ENCODE peak calls at places on chromosome 13, in five cellular contexts. H, U, K, D and X are unnamed samples.

GRCh38 chr13:114132419-114133121 is at the start of gene RASA3:
- DNase-seq in K (peak; percentile 84), H (peak; percentile 87), D (no peak), U (no peak), X (peak; percentile 94)

GRCh38 chr13:61204025-61204424 is 211.6 kb downstream of the PCDH20 start:
- DNase-seq in D (no peak), H (no peak), U (no peak), K (no peak), X (no peak)

GRCh38 chr13:35839746-35840273 is 291.4 kb downstream of the DCLK1 start:
- DNase-seq in H (no peak), K (no peak), D (no peak), U (no peak), X (no peak)

GRCh38 chr13:112999414-113000177 is 30.6 kb downstream of the MCF2L start:
- DNase-seq in H (no peak), K (no peak), U (no peak), D (no peak), X (no peak)

GRCh38 chr13:84400711-84401110 is 518.4 kb upstream of the SLITRK1 start:
- DNase-seq in U (no peak), D (no peak), H (peak; percentile 98), K (no peak), X (no peak)

GRCh38 chr13:45138282-45138681 is 18.0 kb downstream of the GTF2F2 start:
- DNase-seq in H (peak; percentile 48), K (no peak), U (no peak), D (no peak), X (no peak)

GRCh38 chr13:57832187-57832586 is 200.6 kb downstream of the PCDH17 start:
- DNase-seq in K (no peak), U (no peak), D (no peak), H (no peak), X (no peak)

GRCh38 chr13:81738364-81738763 is 1397.4 kb upstream of the SPRY2 start:
- DNase-seq in H (peak; percentile 9), K (no peak), U (no peak), D (no peak), X (no peak)

GRCh38 chr13:42247883-42248282 is 24.1 kb upstream of the AKAP11 start:
- DNase-seq in D (no peak), K (no peak), H (no peak), U (no peak), X (no peak)

GRCh38 chr13:35191883-35192282 is 249.8 kb downstream of the NBEA start:
- DNase-seq in K (no peak), U (no peak), H (no peak), D (no peak), X (no peak)

GRCh38 chr13:106565127-106565775 is 2.7 kb downstream of the ARGLU1 start:
- DNase-seq in H (no peak), U (no peak), K (no peak), D (no peak), X (no peak)

GRCh38 chr13:83221813-83222241 is 660.4 kb downstream of the SLITRK1 start:
- DNase-seq in D (no peak), U (no peak), H (peak; percentile 91), K (no peak), X (no peak)

GRCh38 chr13:45368571-45368970 is 27.6 kb upstream of the TPT1 start:
- DNase-seq in D (no peak), H (no peak), K (no peak), U (no peak), X (no peak)

GRCh38 chr13:39900106-39900750 is 244.8 kb downstream of the COG6 start:
- DNase-seq in D (no peak), H (peak; percentile 74), U (no peak), K (no peak), X (no peak)

GRCh38 chr13:98535501-98536357 is 41.2 kb downstream of the STK24 start:
- DNase-seq in H (no peak), D (no peak), U (no peak), K (no peak), X (no peak)

GRCh38 chr13:63448654-63449053 is 2033.0 kb upstream of the PCDH20 start:
- DNase-seq in K (no peak), H (peak; percentile 5), D (no peak), U (no peak), X (no peak)

GRCh38 chr13:75136151-75136550 is 345.8 kb downstream of the TBC1D4 start:
- DNase-seq in H (peak; percentile 55), U (no peak), K (no peak), D (no peak), X (no peak)

GRCh38 chr13:53873558-53873957 is 844.9 kb downstream of the OLFM4 start:
- DNase-seq in K (no peak), H (no peak), D (no peak), U (no peak), X (peak; percentile 73)

GRCh38 chr13:77779461-77780272 is 82.2 kb downstream of the SLAIN1 start:
- DNase-seq in K (peak; percentile 33), U (peak; percentile 24), H (peak; percentile 60), D (peak; percentile 62), X (peak; percentile 60)

GRCh38 chr13:77898097-77898496 is 20.5 kb downstream of the EDNRB start:
- DNase-seq in D (no peak), H (no peak), K (no peak), U (peak; percentile 66), X (no peak)

GRCh38 chr13:50714886-50715285 is 128.6 kb downstream of the DLEU7 start:
- DNase-seq in H (no peak), D (no peak), K (no peak), U (no peak), X (no peak)

GRCh38 chr13:69706807-69707206 is 400.8 kb upstream of the ATXN8OS start:
- DNase-seq in K (no peak), D (no peak), H (no peak), U (no peak), X (no peak)

DNA sequence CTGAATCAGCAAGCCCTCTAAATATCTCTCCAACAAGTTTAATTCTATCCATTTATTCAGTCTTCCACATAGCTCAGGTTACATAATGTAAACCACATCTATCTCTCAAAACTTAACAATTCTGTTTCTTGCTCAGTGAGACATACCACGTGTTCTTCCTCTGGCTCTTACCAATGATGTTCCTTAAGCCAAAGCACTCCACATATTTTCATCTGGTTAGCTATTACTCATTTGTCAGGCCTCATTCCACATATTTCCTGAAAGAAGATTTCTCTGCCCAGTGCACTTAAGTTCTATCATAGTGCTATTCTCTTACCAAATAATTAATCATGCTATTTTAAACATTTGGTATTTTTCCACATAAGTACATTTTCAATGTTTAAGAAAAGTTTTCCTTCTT is 403.3 kb upstream of the ATXN8OS start:
- DNase-seq in D (no peak), U (no peak), H (peak; percentile 82), K (no peak), X (no peak)
- H3K27ac ChIP-seq in D (no peak overlapping the region), U (no peak overlapping the region), H (no peak overlapping the region), K (no peak overlapping the region), X (no peak overlapping the region)

DNA sequence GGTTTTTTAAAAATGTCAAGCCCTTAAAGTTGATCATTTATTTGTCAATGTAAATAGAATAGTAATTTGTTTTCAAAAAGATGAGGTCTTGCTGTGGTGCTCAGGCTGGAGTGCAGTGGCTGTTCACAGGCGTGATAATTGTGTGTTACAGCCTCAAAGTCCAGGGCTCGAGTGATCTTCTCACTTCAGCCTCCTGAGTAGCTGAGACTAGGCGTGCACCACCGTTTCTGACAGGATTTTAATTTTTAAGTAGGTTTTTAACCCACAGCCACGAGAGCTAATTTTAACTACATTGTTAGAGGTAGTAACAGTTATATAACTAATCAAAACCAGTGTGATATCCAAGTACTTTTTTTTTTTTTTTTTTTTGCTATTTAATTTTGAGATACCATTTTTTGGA is 43.1 kb downstream of the CNMD start:
- DNase-seq in H (no peak), K (no peak), U (no peak), D (no peak), X (no peak)
- H3K9ac ChIP-seq in H (no peak overlapping the region), K (no peak overlapping the region), U (no peak overlapping the region), D (no peak overlapping the region), X (no peak overlapping the region)

GRCh38 chr13:26555413-26555812 is 2.1 kb upstream of the WASF3 start:
- DNase-seq in D (no peak), H (no peak), K (no peak), U (no peak), X (no peak)

GRCh38 chr13:26558912-26559485 is 1.5 kb downstream of the WASF3 start:
- DNase-seq in D (no peak), K (peak; percentile 65), H (no peak), U (no peak), X (no peak)

GRCh38 chr13:26557393-26558073 is at the start of gene WASF3:
- DNase-seq in K (peak; percentile 95), H (peak; percentile 90), D (peak; percentile 77), U (peak; percentile 3), X (peak; percentile 99)

GRCh38 chr13:26558074-26558805 is 757 bp downstream of the WASF3 start:
- DNase-seq in H (peak; percentile 26), K (peak; percentile 43), D (no peak), U (no peak), X (peak; percentile 68)

DNA sequence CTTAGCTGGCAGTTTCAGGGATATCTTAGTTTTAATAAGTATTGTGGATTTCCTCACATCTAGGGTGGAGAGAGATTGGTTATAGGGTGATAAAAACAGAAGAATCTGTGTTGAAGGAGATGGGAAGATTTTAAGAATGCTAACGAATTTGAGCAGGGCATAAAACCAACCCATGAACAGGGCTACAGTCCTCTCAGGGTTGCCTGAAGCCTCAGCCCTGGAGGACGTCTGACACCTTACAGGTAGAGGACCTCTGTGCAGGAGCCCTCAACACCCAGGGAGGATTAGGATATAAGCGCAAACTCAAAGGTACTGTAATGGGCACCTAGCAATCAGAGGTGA is 461 bp upstream of the WASF3 start:
- DNase-seq in D (peak; percentile 3), U (no peak), K (no peak), H (no peak), X (no peak)
- H3K4me3 ChIP-seq in D (peak overlapping the region; percentile 52), U (no peak overlapping the region), K (peak overlapping the region; percentile 46), H (peak overlapping the region; percentile 54), X (peak overlapping the region; percentile 74)

DNA sequence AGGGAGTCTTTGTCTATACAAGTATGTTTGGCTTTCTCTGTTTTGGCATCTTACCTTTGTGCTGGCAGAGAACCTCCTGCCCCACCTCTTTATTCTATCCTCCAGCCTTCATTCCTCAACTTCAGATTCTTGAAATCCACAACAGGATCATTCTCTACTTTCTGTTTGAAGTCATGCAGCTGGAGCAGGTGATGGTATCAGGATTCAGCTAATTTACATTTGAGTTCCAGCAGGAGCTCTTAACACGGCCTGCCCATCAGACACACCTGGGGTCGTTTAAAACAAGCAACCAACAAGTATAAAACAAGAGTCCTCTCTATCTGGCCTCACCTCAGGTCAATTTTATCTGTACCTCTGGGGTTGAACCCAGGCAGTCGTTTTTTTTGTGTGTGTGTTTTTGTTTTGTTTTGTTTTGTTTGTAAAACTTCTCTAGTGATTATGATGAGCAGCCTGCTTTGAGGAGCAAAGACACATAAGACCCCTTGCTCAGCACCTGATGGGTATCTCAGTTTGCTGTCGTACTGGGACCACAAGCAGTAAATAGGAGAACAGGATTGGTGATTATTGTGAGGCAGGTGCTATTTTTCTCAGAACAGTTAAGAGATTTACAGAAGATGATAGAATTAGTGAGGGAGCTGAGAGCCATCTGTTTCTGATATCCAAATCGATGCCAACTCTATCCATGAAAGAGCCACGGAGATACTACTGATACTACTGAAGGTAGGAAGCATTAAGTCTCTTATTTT is 78.4 kb downstream of the GPC6 start:
- DNase-seq in H (no peak), D (no peak), K (no peak), U (no peak), X (peak; percentile 56)
- H3K27ac ChIP-seq in H (no peak overlapping the region), D (no peak overlapping the region), K (no peak overlapping the region), U (no peak overlapping the region), X (no peak overlapping the region)